ENCODE peak calls at places on chromosomes 5 and 9, in four cellular contexts. L, N, F and J are unnamed samples.

GRCh38 chr9:97658707-97659106 is 25.1 kb downstream of the NCBP1 start:
- DNase-seq in L (no peak), N (no peak), F (no peak), J (no peak)

GRCh38 chr9:137374131-137374845 is 48.7 kb downstream of the EXD3 start:
- DNase-seq in L (no peak), N (peak), F (peak), J (no peak)

GRCh38 chr5:167812871-167813270 is 478.6 kb upstream of the WWC1 start:
- DNase-seq in L (no peak), N (no peak), F (no peak), J (no peak)

GRCh38 chr9:127421057-127421456 is 3.1 kb upstream of the ZNF79 start:
- DNase-seq in L (no peak), N (no peak), F (no peak), J (no peak)

GRCh38 chr5:35029333-35029732 is 18.4 kb downstream of the AGXT2 start:
- DNase-seq in L (no peak), N (no peak), F (no peak), J (no peak)

GRCh38 chr5:132747064-132747692 is at the start of gene CCNI2:
- DNase-seq in L (peak), N (no peak), F (no peak), J (peak)

GRCh38 chr9:87675906-87676515 is 49.9 kb upstream of the CTSL start:
- DNase-seq in L (no peak), N (peak), F (no peak), J (no peak)

GRCh38 chr9:6924988-6925563 is 167.3 kb downstream of the KDM4C start:
- DNase-seq in L (no peak), N (no peak), F (no peak), J (no peak)

GRCh38 chr5:3329427-3329826 is 266.2 kb upstream of the IRX1 start:
- DNase-seq in L (no peak), N (no peak), F (peak), J (no peak)

GRCh38 chr5:10562202-10563131 is 1.4 kb upstream of the ANKRD33B start:
- DNase-seq in L (peak), N (peak), F (no peak), J (no peak)

GRCh38 chr9:81002242-81002641 is 687.1 kb downstream of the TLE1 start:
- DNase-seq in L (no peak), N (no peak), F (no peak), J (no peak)

GRCh38 chr9:6549106-6549505 is 96.4 kb downstream of the GLDC start:
- DNase-seq in L (no peak), N (no peak), F (no peak), J (no peak)

GRCh38 chr9:72292184-72292787 is 72.7 kb downstream of the ZFAND5 start:
- DNase-seq in L (peak), N (no peak), F (no peak), J (no peak)

GRCh38 chr5:501040-501832 is 23.0 kb downstream of the SLC9A3 start:
- DNase-seq in L (no peak), N (no peak), F (no peak), J (no peak)

GRCh38 chr5:135213034-135213386 is 179.0 kb upstream of the PITX1 start:
- DNase-seq in L (no peak), N (no peak), F (no peak), J (no peak)

GRCh38 chr9:125815568-125815967 is 68.4 kb downstream of the PBX3 start:
- DNase-seq in L (no peak), N (no peak), F (no peak), J (no peak)

GRCh38 chr5:141681695-141682641 is at the start of gene ARAP3:
- DNase-seq in L (no peak), N (peak), F (peak), J (peak)

GRCh38 chr5:143014017-143014651 is 244.0 kb downstream of the ARHGAP26 start:
- DNase-seq in L (no peak), N (no peak), F (peak), J (no peak)

GRCh38 chr5:26763151-26763550 is 275.2 kb downstream of the CDH9 start:
- DNase-seq in L (no peak), N (no peak), F (no peak), J (no peak)

GRCh38 chr9:1619915-1620705 is 395.0 kb upstream of the SMARCA2 start:
- DNase-seq in L (no peak), N (no peak), F (no peak), J (no peak)

GRCh38 chr9:30301271-30301963 is 2083.0 kb upstream of the ACO1 start:
- DNase-seq in L (no peak), N (no peak), F (no peak), J (no peak)

GRCh38 chr5:176543428-176544182 is 5.5 kb upstream of the CDHR2 start:
- DNase-seq in L (peak), N (peak), F (peak), J (peak)

GRCh38 chr5:115423051-115423450 is 121.5 kb downstream of the FEM1C start:
- DNase-seq in L (no peak), N (no peak), F (no peak), J (no peak)

GRCh38 chr5:124876564-124876963 is 130.1 kb upstream of the ZNF608 start:
- DNase-seq in L (no peak), N (no peak), F (no peak), J (no peak)

GRCh38 chr9:37903581-37903830 is 421 bp downstream of the SLC25A51 start:
- DNase-seq in L (no peak), N (peak), F (peak), J (no peak)

GRCh38 chr5:174300941-174301761 is 255.6 kb downstream of the NSG2 start:
- DNase-seq in L (no peak), N (no peak), F (no peak), J (no peak)

GRCh38 chr5:14359069-14360043 is 216.2 kb downstream of the TRIO start:
- DNase-seq in L (no peak), N (no peak), F (no peak), J (no peak)

GRCh38 chr9:120783611-120784047 is 9.6 kb downstream of the FBXW2 start:
- DNase-seq in L (no peak), N (no peak), F (no peak), J (no peak)

GRCh38 chr9:77848897-77849296 is 182.7 kb downstream of the GNAQ start:
- DNase-seq in L (no peak), N (no peak), F (peak), J (no peak)

GRCh38 chr5:113505181-113505580 is 8.3 kb upstream of the YTHDC2 start:
- DNase-seq in L (no peak), N (no peak), F (no peak), J (no peak)

GRCh38 chr5:142888469-142889085 is 118.4 kb downstream of the ARHGAP26 start:
- DNase-seq in L (peak), N (no peak), F (no peak), J (no peak)

GRCh38 chr5:173534664-173535063 is 81.8 kb downstream of the BOD1 start:
- DNase-seq in L (no peak), N (no peak), F (no peak), J (no peak)

GRCh38 chr9:125747053-125747764 is at the start of gene PBX3:
- DNase-seq in L (peak), N (peak), F (peak), J (peak)

GRCh38 chr5:77028631-77029375 is 1.4 kb upstream of the AGGF1 start:
- DNase-seq in L (no peak), N (no peak), F (no peak), J (no peak)

GRCh38 chr9:109974143-109974917 is 194.3 kb downstream of the PALM2AKAP2 start:
- DNase-seq in L (peak), N (no peak), F (no peak), J (no peak)